ENCODE peak calls at places on chromosomes 4 and X, in eight cellular contexts. One of them, this sample, is unnamed.

GRCh38 chrX:25105251-25105650 is 89.5 kb upstream of the ARX start:
- DNase-seq in naive thymus-derived CD8-positive, alpha-beta T cell: no peak
- DNase-seq in fibroblast of lung: no peak
- DNase-seq in stimulated activated CD4-positive, alpha-beta T cell treated with anti-CD3 and anti-CD28 coated beads, Interleukin-12 subunit alpha, Interleukin-12 subunit beta, amount 100 ng/mL, for 48 hours: no peak
- DNase-seq in hepatic stellate cell: no peak
- DNase-seq in left cardiac atrium: no peak
- DNase-seq in 8988T: no peak
- DNase-seq in central memory CD8-positive, alpha-beta T cell: no peak
- DNase-seq in this sample: no peak

GRCh38 chr4:80268081-80268823 is 1.8 kb downstream of the FGF5 start:
- DNase-seq in left cardiac atrium: no peak
- DNase-seq in fibroblast of lung: peak
- DNase-seq in 8988T: no peak
- DNase-seq in central memory CD8-positive, alpha-beta T cell: no peak
- DNase-seq in stimulated activated CD4-positive, alpha-beta T cell treated with anti-CD3 and anti-CD28 coated beads, Interleukin-12 subunit alpha, Interleukin-12 subunit beta, amount 100 ng/mL, for 48 hours: no peak
- DNase-seq in hepatic stellate cell: peak
- DNase-seq in naive thymus-derived CD8-positive, alpha-beta T cell: no peak
- DNase-seq in this sample: peak

GRCh38 chr4:176548571-176548970 is 228.8 kb downstream of the SPCS3 start:
- DNase-seq in 8988T: no peak
- DNase-seq in naive thymus-derived CD8-positive, alpha-beta T cell: no peak
- DNase-seq in hepatic stellate cell: peak
- DNase-seq in left cardiac atrium: no peak
- DNase-seq in fibroblast of lung: peak
- DNase-seq in stimulated activated CD4-positive, alpha-beta T cell treated with anti-CD3 and anti-CD28 coated beads, Interleukin-12 subunit alpha, Interleukin-12 subunit beta, amount 100 ng/mL, for 48 hours: no peak
- DNase-seq in central memory CD8-positive, alpha-beta T cell: no peak
- DNase-seq in this sample: peak

GRCh38 chr4:143352052-143352451 is 15.4 kb downstream of the GAB1 start:
- DNase-seq in stimulated activated CD4-positive, alpha-beta T cell treated with anti-CD3 and anti-CD28 coated beads, Interleukin-12 subunit alpha, Interleukin-12 subunit beta, amount 100 ng/mL, for 48 hours: no peak
- DNase-seq in hepatic stellate cell: no peak
- DNase-seq in naive thymus-derived CD8-positive, alpha-beta T cell: no peak
- DNase-seq in fibroblast of lung: peak
- DNase-seq in 8988T: no peak
- DNase-seq in left cardiac atrium: no peak
- DNase-seq in central memory CD8-positive, alpha-beta T cell: no peak
- DNase-seq in this sample: no peak

GRCh38 chrX:39850209-39850608 is 247.5 kb downstream of the BCOR start:
- DNase-seq in fibroblast of lung: no peak
- DNase-seq in left cardiac atrium: no peak
- DNase-seq in central memory CD8-positive, alpha-beta T cell: no peak
- DNase-seq in stimulated activated CD4-positive, alpha-beta T cell treated with anti-CD3 and anti-CD28 coated beads, Interleukin-12 subunit alpha, Interleukin-12 subunit beta, amount 100 ng/mL, for 48 hours: no peak
- DNase-seq in 8988T: no peak
- DNase-seq in hepatic stellate cell: no peak
- DNase-seq in naive thymus-derived CD8-positive, alpha-beta T cell: no peak
- DNase-seq in this sample: no peak

GRCh38 chr4:182192511-182193181 is 50.6 kb upstream of the TENM3 start:
- DNase-seq in fibroblast of lung: peak
- DNase-seq in 8988T: no peak
- DNase-seq in naive thymus-derived CD8-positive, alpha-beta T cell: no peak
- DNase-seq in central memory CD8-positive, alpha-beta T cell: no peak
- DNase-seq in hepatic stellate cell: no peak
- DNase-seq in left cardiac atrium: no peak
- DNase-seq in stimulated activated CD4-positive, alpha-beta T cell treated with anti-CD3 and anti-CD28 coated beads, Interleukin-12 subunit alpha, Interleukin-12 subunit beta, amount 100 ng/mL, for 48 hours: no peak
- DNase-seq in this sample: peak

GRCh38 chrX:19373034-19373891 is 29.5 kb downstream of the PDHA1 start:
- DNase-seq in left cardiac atrium: no peak
- DNase-seq in hepatic stellate cell: no peak
- DNase-seq in 8988T: no peak
- DNase-seq in central memory CD8-positive, alpha-beta T cell: no peak
- DNase-seq in stimulated activated CD4-positive, alpha-beta T cell treated with anti-CD3 and anti-CD28 coated beads, Interleukin-12 subunit alpha, Interleukin-12 subunit beta, amount 100 ng/mL, for 48 hours: no peak
- DNase-seq in naive thymus-derived CD8-positive, alpha-beta T cell: no peak
- DNase-seq in fibroblast of lung: no peak
- DNase-seq in this sample: no peak

GRCh38 chr4:6763330-6763851 is 19.1 kb upstream of the KIAA0232 start:
- DNase-seq in 8988T: no peak
- DNase-seq in stimulated activated CD4-positive, alpha-beta T cell treated with anti-CD3 and anti-CD28 coated beads, Interleukin-12 subunit alpha, Interleukin-12 subunit beta, amount 100 ng/mL, for 48 hours: no peak
- DNase-seq in naive thymus-derived CD8-positive, alpha-beta T cell: no peak
- DNase-seq in fibroblast of lung: no peak
- DNase-seq in hepatic stellate cell: no peak
- DNase-seq in left cardiac atrium: no peak
- DNase-seq in central memory CD8-positive, alpha-beta T cell: no peak
- DNase-seq in this sample: no peak

GRCh38 chr4:112765317-112765989 is 128.5 kb downstream of the LARP7 start:
- DNase-seq in central memory CD8-positive, alpha-beta T cell: no peak
- DNase-seq in left cardiac atrium: no peak
- DNase-seq in fibroblast of lung: peak
- DNase-seq in stimulated activated CD4-positive, alpha-beta T cell treated with anti-CD3 and anti-CD28 coated beads, Interleukin-12 subunit alpha, Interleukin-12 subunit beta, amount 100 ng/mL, for 48 hours: peak
- DNase-seq in hepatic stellate cell: peak
- DNase-seq in naive thymus-derived CD8-positive, alpha-beta T cell: no peak
- DNase-seq in 8988T: no peak
- DNase-seq in this sample: peak

GRCh38 chr4:15756361-15756861 is 21.7 kb upstream of the CD38 start:
- DNase-seq in central memory CD8-positive, alpha-beta T cell: peak
- DNase-seq in fibroblast of lung: peak
- DNase-seq in naive thymus-derived CD8-positive, alpha-beta T cell: peak
- DNase-seq in hepatic stellate cell: no peak
- DNase-seq in left cardiac atrium: no peak
- DNase-seq in stimulated activated CD4-positive, alpha-beta T cell treated with anti-CD3 and anti-CD28 coated beads, Interleukin-12 subunit alpha, Interleukin-12 subunit beta, amount 100 ng/mL, for 48 hours: peak
- DNase-seq in 8988T: no peak
- DNase-seq in this sample: no peak

GRCh38 chr4:20493761-20494353 is 206.4 kb upstream of the PACRGL start:
- DNase-seq in stimulated activated CD4-positive, alpha-beta T cell treated with anti-CD3 and anti-CD28 coated beads, Interleukin-12 subunit alpha, Interleukin-12 subunit beta, amount 100 ng/mL, for 48 hours: no peak
- DNase-seq in fibroblast of lung: peak
- DNase-seq in 8988T: no peak
- DNase-seq in central memory CD8-positive, alpha-beta T cell: no peak
- DNase-seq in naive thymus-derived CD8-positive, alpha-beta T cell: no peak
- DNase-seq in left cardiac atrium: no peak
- DNase-seq in hepatic stellate cell: peak
- DNase-seq in this sample: peak

GRCh38 chr4:83248486-83248885 is 36.1 kb downstream of the COQ2 start:
- DNase-seq in 8988T: no peak
- DNase-seq in left cardiac atrium: no peak
- DNase-seq in fibroblast of lung: no peak
- DNase-seq in stimulated activated CD4-positive, alpha-beta T cell treated with anti-CD3 and anti-CD28 coated beads, Interleukin-12 subunit alpha, Interleukin-12 subunit beta, amount 100 ng/mL, for 48 hours: no peak
- DNase-seq in central memory CD8-positive, alpha-beta T cell: no peak
- DNase-seq in hepatic stellate cell: no peak
- DNase-seq in naive thymus-derived CD8-positive, alpha-beta T cell: no peak
- DNase-seq in this sample: no peak

GRCh38 chrX:19791562-19791961 is 95.8 kb downstream of the SH3KBP1 start:
- DNase-seq in 8988T: no peak
- DNase-seq in central memory CD8-positive, alpha-beta T cell: no peak
- DNase-seq in naive thymus-derived CD8-positive, alpha-beta T cell: no peak
- DNase-seq in left cardiac atrium: no peak
- DNase-seq in stimulated activated CD4-positive, alpha-beta T cell treated with anti-CD3 and anti-CD28 coated beads, Interleukin-12 subunit alpha, Interleukin-12 subunit beta, amount 100 ng/mL, for 48 hours: no peak
- DNase-seq in hepatic stellate cell: no peak
- DNase-seq in fibroblast of lung: peak
- DNase-seq in this sample: peak

GRCh38 chrX:1059576-1060561 is 152.6 kb downstream of the CRLF2 start:
- DNase-seq in stimulated activated CD4-positive, alpha-beta T cell treated with anti-CD3 and anti-CD28 coated beads, Interleukin-12 subunit alpha, Interleukin-12 subunit beta, amount 100 ng/mL, for 48 hours: no peak
- DNase-seq in left cardiac atrium: no peak
- DNase-seq in hepatic stellate cell: no peak
- DNase-seq in central memory CD8-positive, alpha-beta T cell: no peak
- DNase-seq in naive thymus-derived CD8-positive, alpha-beta T cell: no peak
- DNase-seq in fibroblast of lung: no peak
- DNase-seq in 8988T: no peak
- DNase-seq in this sample: no peak